ENCODE peak calls at places on chromosome 21, in five cellular contexts. One of them, this sample, is unnamed.

GRCh38 chr21:29267666-29268065 is 31.1 kb upstream of the BACH1 start:
- DNase-seq in H54: no peak
- DNase-seq in NB4: no peak
- DNase-seq in uterus: no peak
- DNase-seq in right lobe of liver: no peak
- DNase-seq in this sample: no peak

GRCh38 chr21:19844334-19844733 is 1153.9 kb upstream of the NCAM2 start:
- DNase-seq in H54: no peak
- DNase-seq in NB4: no peak
- DNase-seq in uterus: no peak
- DNase-seq in right lobe of liver: no peak
- DNase-seq in this sample: no peak

GRCh38 chr21:27040738-27041137 is 73.8 kb upstream of the ADAMTS5 start:
- DNase-seq in H54: no peak
- DNase-seq in NB4: no peak
- DNase-seq in uterus: no peak
- DNase-seq in right lobe of liver: no peak
- DNase-seq in this sample: no peak

GRCh38 chr21:16792155-16792554 is 720.7 kb upstream of the CXADR start:
- DNase-seq in H54: no peak
- DNase-seq in NB4: no peak
- DNase-seq in uterus: no peak
- DNase-seq in right lobe of liver: no peak
- DNase-seq in this sample: no peak

GRCh38 chr21:45466330-45467220 is 61.6 kb downstream of the COL18A1 start:
- DNase-seq in H54: no peak
- DNase-seq in NB4: no peak
- DNase-seq in uterus: no peak
- DNase-seq in right lobe of liver: no peak
- DNase-seq in this sample: no peak

GRCh38 chr21:38930838-38931237 is 125.1 kb downstream of the ETS2 start:
- DNase-seq in H54: no peak
- DNase-seq in NB4: peak
- DNase-seq in uterus: no peak
- DNase-seq in right lobe of liver: no peak
- DNase-seq in this sample: no peak

GRCh38 chr21:21101911-21102310 is 103.7 kb downstream of the NCAM2 start:
- DNase-seq in H54: no peak
- DNase-seq in NB4: peak
- DNase-seq in uterus: no peak
- DNase-seq in right lobe of liver: no peak
- DNase-seq in this sample: no peak

GRCh38 chr21:31520506-31521163 is 138.9 kb upstream of the SOD1 start:
- DNase-seq in H54: no peak
- DNase-seq in NB4: no peak
- DNase-seq in uterus: no peak
- DNase-seq in right lobe of liver: no peak
- DNase-seq in this sample: no peak

GRCh38 chr21:39314155-39315027 is 959 bp upstream of the BRWD1 start:
- DNase-seq in H54: peak
- DNase-seq in NB4: peak
- DNase-seq in uterus: peak
- DNase-seq in right lobe of liver: peak
- DNase-seq in this sample: peak

GRCh38 chr21:26165331-26165730 is 5.2 kb downstream of the APP start:
- DNase-seq in H54: no peak
- DNase-seq in NB4: no peak
- DNase-seq in uterus: no peak
- DNase-seq in right lobe of liver: no peak
- DNase-seq in this sample: no peak

GRCh38 chr21:45698493-45698947 is 55.0 kb downstream of the PCBP3 start:
- DNase-seq in H54: peak
- DNase-seq in NB4: no peak
- DNase-seq in uterus: peak
- DNase-seq in right lobe of liver: no peak
- DNase-seq in this sample: no peak

GRCh38 chr21:21238882-21239400 is 240.7 kb downstream of the NCAM2 start:
- DNase-seq in H54: no peak
- DNase-seq in NB4: no peak
- DNase-seq in uterus: no peak
- DNase-seq in right lobe of liver: no peak
- DNase-seq in this sample: no peak

GRCh38 chr21:16742116-16742515 is 770.7 kb upstream of the CXADR start:
- DNase-seq in H54: no peak
- DNase-seq in NB4: no peak
- DNase-seq in uterus: peak
- DNase-seq in right lobe of liver: no peak
- DNase-seq in this sample: no peak

GRCh38 chr21:45993210-45994085 is 11.9 kb downstream of the COL6A1 start:
- DNase-seq in H54: no peak
- DNase-seq in NB4: no peak
- DNase-seq in uterus: peak
- DNase-seq in right lobe of liver: peak
- DNase-seq in this sample: no peak

DNA sequence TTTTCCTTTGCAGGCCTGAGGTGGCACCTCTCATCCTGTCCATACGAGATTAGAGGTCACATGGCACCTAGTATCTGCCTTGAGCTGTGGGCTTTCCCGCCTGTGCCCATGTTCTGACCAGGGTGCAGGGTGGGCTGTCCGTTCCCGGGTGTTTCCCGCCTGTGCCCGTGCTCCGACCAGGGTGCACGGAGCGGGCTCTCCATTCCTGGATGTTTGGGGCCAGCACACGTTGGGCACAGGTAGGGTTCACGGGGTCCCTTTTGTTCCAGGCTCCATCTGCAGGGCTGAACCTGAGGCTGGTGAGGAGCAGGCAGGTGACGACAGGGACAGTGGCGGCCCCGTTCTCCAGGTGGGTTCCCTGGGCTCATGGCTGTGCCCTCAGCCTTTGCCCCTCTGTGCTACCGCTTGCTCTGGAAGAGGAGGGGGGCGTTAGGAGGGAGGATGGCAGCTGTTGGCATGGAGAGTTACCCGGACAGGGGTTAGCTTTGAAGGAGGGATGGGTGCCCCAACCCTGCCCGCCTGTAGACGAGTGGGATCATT is 10.0 kb downstream of the RRP1 start:
- DNase-seq in H54: no peak
- DNase-seq in NB4: no peak
- DNase-seq in uterus: no peak
- DNase-seq in right lobe of liver: no peak
- DNase-seq in this sample: no peak
- TF ChIP-seq POLR2A in H54: no peak
- TF ChIP-seq POLR2A in NB4: no peak
- TF ChIP-seq POLR2A in uterus: no peak
- TF ChIP-seq POLR2A in right lobe of liver: no peak
- TF ChIP-seq POLR2A in this sample: no peak

GRCh38 chr21:37367758-37368535 is 1.4 kb downstream of the DYRK1A start:
- DNase-seq in H54: no peak
- DNase-seq in NB4: peak
- DNase-seq in uterus: peak
- DNase-seq in right lobe of liver: peak
- DNase-seq in this sample: no peak
- TF ChIP-seq POLR2A in H54: peak
- TF ChIP-seq POLR2A in NB4: no peak
- TF ChIP-seq POLR2A in uterus: peak
- TF ChIP-seq POLR2A in right lobe of liver: peak
- TF ChIP-seq POLR2A in this sample: peak

GRCh38 chr21:44332383-44332782 is 6.8 kb downstream of the CFAP410 start:
- DNase-seq in H54: no peak
- DNase-seq in NB4: no peak
- DNase-seq in uterus: no peak
- DNase-seq in right lobe of liver: no peak
- DNase-seq in this sample: no peak
- TF ChIP-seq POLR2A in H54: no peak
- TF ChIP-seq POLR2A in NB4: no peak
- TF ChIP-seq POLR2A in uterus: no peak
- TF ChIP-seq POLR2A in right lobe of liver: no peak
- TF ChIP-seq POLR2A in this sample: no peak

DNA sequence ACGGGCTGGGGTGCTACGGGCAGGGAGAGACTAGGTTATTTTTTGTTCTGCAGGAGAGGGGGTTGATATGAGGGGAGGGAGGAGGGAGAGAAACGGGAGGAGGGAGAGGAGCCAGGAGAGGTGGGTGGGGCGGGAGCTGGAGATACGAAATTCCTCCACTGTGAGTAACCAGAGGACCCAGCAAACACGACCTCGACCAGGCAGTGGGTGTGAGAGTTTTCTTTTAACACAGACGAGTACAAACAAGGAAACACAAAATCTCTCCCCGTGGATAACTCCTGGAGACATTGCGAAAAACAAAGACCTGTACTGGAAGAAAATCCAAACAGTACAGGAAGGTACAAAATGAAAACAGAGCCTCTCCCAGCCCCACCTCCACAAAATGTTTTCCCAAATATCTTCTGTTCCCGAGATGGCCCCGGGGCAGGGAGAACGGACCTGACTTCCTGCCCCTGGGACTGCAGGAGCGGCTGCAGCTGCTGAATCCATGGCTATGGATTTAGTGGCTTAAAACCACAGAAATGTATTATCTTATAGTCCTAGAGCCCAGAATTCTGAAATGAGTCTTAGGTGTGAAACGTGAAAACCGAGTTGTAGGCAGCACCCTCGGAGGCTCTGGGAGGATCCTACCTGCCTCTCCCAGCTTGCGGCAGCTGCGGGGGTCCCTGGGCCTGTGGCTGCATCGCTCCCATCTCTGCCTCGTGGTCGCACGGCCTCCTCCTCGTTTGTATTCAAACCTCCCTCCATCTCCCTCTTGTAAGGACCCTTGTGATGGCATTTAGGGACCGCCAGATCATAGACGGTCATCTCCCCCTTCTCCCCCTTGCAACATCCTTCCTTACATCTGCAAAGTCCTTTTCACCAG is 82.2 kb downstream of the RIPK4 start:
- DNase-seq in H54: peak
- DNase-seq in NB4: no peak
- DNase-seq in uterus: no peak
- DNase-seq in right lobe of liver: no peak
- DNase-seq in this sample: no peak
- TF ChIP-seq POLR2A in H54: no peak
- TF ChIP-seq POLR2A in NB4: no peak
- TF ChIP-seq POLR2A in uterus: no peak
- TF ChIP-seq POLR2A in right lobe of liver: no peak
- TF ChIP-seq POLR2A in this sample: no peak

DNA sequence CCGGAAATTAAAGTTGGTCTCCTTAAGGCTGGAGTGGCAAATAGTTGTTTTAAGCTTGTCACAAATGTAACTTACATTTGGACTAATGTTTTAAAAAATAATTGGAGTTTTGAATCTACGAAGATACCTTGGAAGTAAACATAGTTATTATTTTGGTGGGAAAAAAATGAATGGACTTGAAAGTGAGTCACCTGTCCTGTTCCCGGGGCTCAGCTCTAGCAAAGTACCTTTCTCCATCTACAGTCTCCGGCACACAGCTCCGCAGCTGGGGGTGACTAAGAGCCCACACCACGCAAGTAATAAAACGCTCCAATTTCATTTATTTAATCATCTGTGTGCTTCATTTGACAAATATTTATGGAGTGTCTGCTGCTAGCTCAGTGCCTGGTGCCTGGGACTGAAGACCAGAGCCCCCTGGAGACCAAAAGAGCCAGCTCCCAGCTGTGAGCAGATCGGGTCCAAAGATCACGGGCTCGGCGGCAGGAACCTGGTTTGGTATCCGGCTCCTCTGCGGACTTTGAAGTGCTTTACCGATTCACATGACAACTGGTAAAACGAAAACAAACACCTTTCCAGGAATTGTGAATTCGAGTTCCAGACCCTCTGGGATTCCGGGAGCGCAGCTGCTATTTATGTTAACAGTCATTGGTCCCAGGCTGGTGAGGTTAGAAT is 1.7 kb upstream of the RIPK4 start:
- DNase-seq in H54: peak
- DNase-seq in NB4: peak
- DNase-seq in uterus: no peak
- DNase-seq in right lobe of liver: peak
- DNase-seq in this sample: no peak
- TF ChIP-seq POLR2A in H54: no peak
- TF ChIP-seq POLR2A in NB4: no peak
- TF ChIP-seq POLR2A in uterus: no peak
- TF ChIP-seq POLR2A in right lobe of liver: peak
- TF ChIP-seq POLR2A in this sample: no peak

DNA sequence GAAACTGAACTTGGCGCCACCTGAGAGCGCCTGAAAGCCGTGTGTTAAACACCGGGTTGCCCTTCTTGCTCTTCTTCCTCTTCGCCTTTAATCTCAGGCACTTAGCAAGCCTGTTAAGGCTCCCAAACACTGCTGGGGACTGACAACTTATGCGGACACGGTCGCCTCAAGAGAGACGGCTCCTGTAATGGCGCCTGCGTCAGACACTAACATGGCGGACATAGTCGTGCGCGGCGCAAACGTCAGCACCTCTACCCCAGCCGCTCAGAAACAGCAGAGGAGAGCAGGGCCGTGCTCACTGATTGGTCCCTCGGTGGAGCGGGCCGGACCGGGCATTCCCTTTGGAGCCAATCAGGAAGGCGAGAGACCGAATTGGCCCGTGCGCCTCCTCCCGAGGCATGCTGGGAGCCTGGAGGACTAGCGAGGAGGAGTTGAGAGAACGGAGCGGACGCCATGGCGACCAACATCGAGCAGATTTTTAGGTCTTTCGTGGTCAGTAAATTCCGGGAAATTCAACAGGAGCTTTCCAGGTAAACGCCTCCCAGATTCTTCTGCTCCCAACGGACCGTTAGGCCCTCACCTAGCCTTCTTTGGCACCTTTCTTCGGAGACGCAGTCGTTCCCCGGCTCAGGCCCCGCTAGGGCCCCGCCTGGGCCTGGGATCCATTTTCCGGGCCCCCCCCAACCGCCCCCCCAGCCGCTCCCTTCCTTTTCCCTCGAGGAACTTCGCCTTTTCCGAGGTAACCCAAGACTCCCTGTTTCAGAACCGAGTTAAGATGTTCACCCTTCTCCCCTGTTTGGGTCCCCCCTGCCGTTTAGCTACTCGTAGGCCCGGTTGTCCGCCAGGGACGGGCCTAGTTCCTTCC is at the start of gene SON:
- DNase-seq in H54: peak
- DNase-seq in NB4: peak
- DNase-seq in uterus: peak
- DNase-seq in right lobe of liver: peak
- DNase-seq in this sample: peak
- TF ChIP-seq POLR2A in H54: peak
- TF ChIP-seq POLR2A in NB4: peak
- TF ChIP-seq POLR2A in uterus: peak
- TF ChIP-seq POLR2A in right lobe of liver: peak
- TF ChIP-seq POLR2A in this sample: peak

GRCh38 chr21:36461277-36461917 is 18.5 kb downstream of the CLDN14 start:
- DNase-seq in H54: no peak
- DNase-seq in NB4: no peak
- DNase-seq in uterus: no peak
- DNase-seq in right lobe of liver: peak
- DNase-seq in this sample: no peak
- TF ChIP-seq POLR2A in H54: no peak
- TF ChIP-seq POLR2A in NB4: no peak
- TF ChIP-seq POLR2A in uterus: no peak
- TF ChIP-seq POLR2A in right lobe of liver: peak
- TF ChIP-seq POLR2A in this sample: no peak